ENCODE peak calls at places on chromosomes 16 and 17, in seven cellular contexts. T is pancreas, G is RWPE2, N is testis, X is tibial artery, U is stomach, L is mammary epithelial cell. J is an unnamed sample.
A peak's percentile ranks its signal among the peaks of the same experiment; 100 is the strongest.

GRCh38 chr16:13919330-13919682 is 648 bp upstream of the ERCC4 start:
- DNase-seq in X (no peak), L (peak; percentile 45), G (no peak), U (no peak), N (no peak), T (no peak), J (no peak)

GRCh38 chr16:30703971-30704370 is 5.0 kb downstream of the SRCAP start:
- DNase-seq in G (no peak), X (no peak), U (no peak), N (no peak), L (no peak), T (no peak), J (no peak)

GRCh38 chr17:74960739-74961342 is 11.7 kb downstream of the HID1 start:
- DNase-seq in U (peak; percentile 55), T (no peak), N (no peak), G (no peak), L (peak; percentile 32), X (no peak), J (no peak)

GRCh38 chr16:84286568-84287220 is 8.0 kb upstream of the WFDC1 start:
- DNase-seq in T (no peak), X (peak; percentile 64), U (peak; percentile 44), N (peak; percentile 63), G (no peak), L (no peak), J (no peak)

GRCh38 chr16:10584956-10585561 is 4.7 kb upstream of the EMP2 start:
- DNase-seq in L (peak; percentile 66), G (no peak), X (no peak), N (no peak), U (no peak), T (no peak), J (no peak)

GRCh38 chr17:5526821-5527598 is 40.6 kb downstream of the MIS12 start:
- DNase-seq in X (peak; percentile 63), T (no peak), L (peak; percentile 89), U (no peak), G (no peak), N (no peak), J (peak; percentile 87)

GRCh38 chr16:56789360-56789759 is 59.4 kb downstream of the NUP93 start:
- DNase-seq in T (peak; percentile 75), U (peak; percentile 73), G (no peak), L (peak; percentile 45), X (no peak), N (peak; percentile 50), J (peak; percentile 66)

GRCh38 chr16:69494993-69495392 is 70.6 kb downstream of the CYB5B start:
- DNase-seq in U (no peak), T (no peak), N (peak; percentile 49), X (no peak), G (no peak), L (no peak), J (no peak)

GRCh38 chr17:28738680-28739384 is 5.0 kb upstream of the TRAF4 start:
- DNase-seq in G (no peak), L (no peak), U (no peak), N (no peak), X (no peak), T (no peak), J (no peak)

GRCh38 chr17:66737524-66737923 is 97.4 kb upstream of the CACNG5 start:
- DNase-seq in T (no peak), U (no peak), X (no peak), L (no peak), N (peak; percentile 64), G (no peak), J (no peak)

GRCh38 chr16:53212899-53213235 is 158.1 kb downstream of the CHD9 start:
- DNase-seq in T (no peak), U (no peak), X (no peak), N (no peak), L (no peak), G (no peak), J (no peak)

GRCh38 chr16:48903054-48903453 is 293.1 kb upstream of the N4BP1 start:
- DNase-seq in N (no peak), T (no peak), X (no peak), G (no peak), U (no peak), L (no peak), J (no peak)

GRCh38 chr16:10611825-10612342 is 31.5 kb upstream of the EMP2 start:
- DNase-seq in L (no peak), N (no peak), G (no peak), T (no peak), X (no peak), U (no peak), J (no peak)

GRCh38 chr17:38357488-38358123 is 6.0 kb downstream of the SOCS7 start:
- DNase-seq in X (no peak), G (no peak), T (no peak), U (no peak), N (no peak), L (no peak), J (no peak)

DNA sequence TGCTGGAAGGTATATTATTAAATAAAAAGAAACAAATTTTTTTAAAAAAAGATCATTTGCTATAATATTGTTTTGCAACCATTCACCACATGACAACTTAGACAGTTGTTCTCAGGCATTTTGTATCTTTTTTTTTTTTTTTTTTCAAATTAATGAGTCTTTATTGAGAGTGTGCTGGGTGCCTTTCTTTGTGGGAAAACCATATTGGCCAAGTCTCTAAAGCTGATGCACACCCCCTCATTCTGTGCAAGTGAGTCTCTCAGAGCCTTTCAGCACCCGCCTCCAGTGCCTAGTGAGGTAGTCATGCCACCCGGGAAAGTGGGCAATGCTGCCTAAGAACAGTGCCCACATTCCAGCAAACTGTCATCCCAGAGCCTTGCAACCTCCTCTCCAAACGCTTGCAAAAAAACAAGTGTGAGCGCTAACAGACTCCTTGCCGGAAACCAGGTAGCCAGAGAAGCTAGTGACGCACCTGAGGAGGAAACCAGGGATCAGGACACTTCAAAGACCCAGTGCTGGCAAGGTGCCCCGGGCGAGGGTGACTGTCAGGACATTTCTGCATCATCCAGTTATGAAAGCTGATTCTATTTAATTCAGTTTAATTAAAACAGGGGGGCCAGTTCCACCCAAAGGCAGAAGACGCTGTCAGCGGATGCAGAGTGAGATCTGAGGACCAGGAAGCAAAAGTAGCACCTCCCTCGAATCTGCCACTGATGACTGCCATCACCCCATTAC is 34.9 kb downstream of the SMARCE1 start:
- DNase-seq in N (no peak), T (no peak), X (no peak), U (no peak), G (no peak), L (peak; percentile 21), J (peak; percentile 61)
- TF ChIP-seq CTCF in N (no peak), T (no peak), X (no peak), U (no peak), G (no peak), L (no peak), J (no peak)

DNA sequence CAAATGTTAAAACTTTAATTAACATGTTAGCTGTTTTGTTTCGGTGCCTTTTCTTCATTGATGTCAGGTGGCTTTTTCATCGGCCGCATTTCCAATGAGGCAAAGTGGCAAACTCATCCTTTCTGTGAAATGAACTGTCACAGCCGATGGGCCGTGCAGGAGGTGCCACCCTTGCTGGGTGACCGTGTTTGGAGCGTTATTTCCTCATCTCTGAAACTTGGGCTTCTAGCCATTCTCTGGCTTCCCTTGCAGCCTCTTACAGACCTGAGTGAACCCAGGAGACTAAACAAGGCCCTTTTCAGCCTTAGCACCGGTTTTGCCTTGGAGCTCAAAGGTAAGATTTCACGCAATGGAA is 42.2 kb upstream of the PRSS54 start:
- DNase-seq in N (no peak), L (no peak), T (no peak), U (no peak), X (no peak), G (no peak), J (no peak)
- H3K4me3 ChIP-seq in N (no peak overlapping the region), L (no peak overlapping the region), T (no peak overlapping the region), U (peak overlapping the region; percentile 19), X (peak overlapping the region; percentile 23), G (no peak overlapping the region), J (peak overlapping the region; percentile 65)

GRCh38 chr17:82437325-82437668 is 13.3 kb downstream of the CYBC1 start:
- DNase-seq in L (no peak), G (no peak), T (no peak), N (no peak), X (no peak), U (no peak), J (no peak)
- TF ChIP-seq CTCF in L (no peak), G (no peak), T (no peak), N (no peak), X (no peak), U (no peak), J (no peak)

DNA sequence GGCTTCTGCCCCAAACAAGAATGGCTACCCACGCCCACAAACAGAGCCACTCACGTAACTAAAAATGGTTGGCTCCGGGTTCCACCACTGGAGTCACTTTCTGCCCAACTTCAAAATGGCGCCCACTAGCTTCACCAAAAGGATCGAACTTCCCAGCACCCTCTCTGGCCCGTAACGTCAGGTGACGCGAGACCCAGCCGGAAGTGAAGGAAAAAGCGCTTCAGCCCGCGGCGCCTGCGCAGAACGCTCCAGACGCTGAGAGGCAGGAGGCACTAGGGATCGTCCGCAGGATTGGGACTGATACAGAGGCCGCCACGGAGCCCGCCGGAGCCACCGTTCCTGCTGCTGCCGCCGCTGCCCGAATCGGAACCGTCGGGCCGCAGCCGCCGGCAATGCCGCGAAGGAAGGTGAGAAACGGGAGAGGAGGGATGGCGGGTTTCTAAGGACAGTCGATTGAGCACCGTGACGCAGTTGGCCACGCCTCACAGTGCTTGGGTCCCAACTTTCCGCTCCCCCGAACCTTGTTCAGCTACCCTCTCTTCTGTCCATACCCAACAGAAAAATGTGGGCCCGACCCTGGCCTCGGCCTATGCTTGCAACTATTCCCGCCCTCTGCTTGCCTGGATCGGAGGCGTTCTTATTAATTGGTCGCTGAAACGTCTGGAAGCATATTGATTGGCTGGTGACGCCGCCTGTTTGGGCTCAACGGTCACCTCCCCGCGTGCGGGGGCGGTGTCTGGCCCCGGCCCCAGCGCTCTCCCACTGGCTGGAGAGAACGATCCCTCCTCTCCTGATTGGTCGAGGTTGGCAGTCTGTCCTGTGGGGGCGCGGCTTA is at the start of gene KAT7:
- DNase-seq in N (peak; percentile 99), L (peak; percentile 99), G (peak; percentile 99), U (peak; percentile 99), T (peak; percentile 99), X (peak; percentile 99), J (peak; percentile 98)
- H3K4me3 ChIP-seq in N (peak within 1 kb of the TSS; percentile 89), L (peak within 1 kb of the TSS; percentile 99), G (peak within 1 kb of the TSS; percentile 95), U (peak within 1 kb of the TSS; percentile 95), T (peak within 1 kb of the TSS; percentile 92), X (peak within 1 kb of the TSS; percentile 71), J (peak within 1 kb of the TSS; percentile 88)

GRCh38 chr17:50195196-50195865 is 6.1 kb downstream of the COL1A1 start:
- DNase-seq in L (no peak), N (no peak), G (no peak), T (no peak), X (no peak), U (no peak), J (no peak)
- TF ChIP-seq CTCF in L (no peak), N (no peak), G (no peak), T (no peak), X (no peak), U (no peak), J (no peak)

DNA sequence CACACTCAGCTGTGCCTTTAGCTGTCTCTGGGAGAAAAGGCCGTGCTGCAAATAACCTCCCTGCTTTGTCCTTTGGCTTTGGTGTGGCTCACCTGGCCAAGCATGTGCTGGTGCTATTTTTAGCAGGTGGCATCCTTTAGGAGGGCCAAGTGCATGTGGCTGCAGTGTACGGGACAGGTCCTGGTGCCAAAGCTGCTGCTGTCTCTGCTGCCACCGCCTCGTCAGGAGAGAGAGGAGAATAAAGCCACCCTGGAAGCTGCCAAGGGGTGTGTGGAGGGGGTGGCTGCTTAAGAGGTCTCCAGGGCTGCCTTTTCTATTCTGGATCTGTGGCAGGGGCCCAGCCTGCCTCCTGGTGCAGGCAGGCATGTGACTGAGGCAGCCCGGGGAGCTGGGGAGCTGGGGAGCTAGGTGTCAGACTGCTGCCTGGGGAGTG is 6.2 kb downstream of the AKAP1 start:
- DNase-seq in U (peak; percentile 75), N (no peak), L (no peak), T (peak; percentile 51), X (peak; percentile 55), G (no peak), J (no peak)
- H3K4me3 ChIP-seq in U (no peak overlapping the region), N (no peak overlapping the region), L (no peak overlapping the region), T (no peak overlapping the region), X (peak overlapping the region; percentile 28), G (no peak overlapping the region), J (no peak overlapping the region)

J was measured in dorsolateral prefrontal cortex.